ENCODE peak calls at places on chromosomes 5 and 9, in ten cellular contexts. B, W, V, A, O, G, J, Z, R and Y are unnamed samples. For H3K4me1, the result is how much of the 10 kb centered on the place peaks cover.

GRCh38 chr5:69134126-69134525 is 32.8 kb upstream of the CCNB1 start:
- DNase-seq in G (no peak), R (no peak), B (no peak), Z (no peak), V (no peak), O (no peak), A (no peak), W (no peak), J (no peak), Y (no peak)

GRCh38 chr9:73050062-73050814 is 97.4 kb upstream of the ALDH1A1 start:
- DNase-seq in G (no peak), O (no peak), R (peak), J (no peak), Z (no peak), V (no peak), A (peak), B (no peak), W (no peak), Y (no peak)

GRCh38 chr5:136364307-136364706 is 1.0 kb downstream of the TRPC7 start:
- DNase-seq in G (no peak), A (no peak), Z (no peak), J (no peak), R (peak), B (no peak), W (no peak), O (no peak), V (no peak), Y (no peak)

GRCh38 chr9:134268308-134268724 is 57.9 kb upstream of the RXRA start:
- DNase-seq in R (no peak), Z (no peak), O (no peak), V (no peak), B (no peak), W (no peak), A (no peak), J (peak), G (no peak), Y (no peak)

GRCh38 chr9:27618066-27618465 is 44.8 kb upstream of the C9orf72 start:
- DNase-seq in W (no peak), J (no peak), A (no peak), Z (no peak), V (no peak), G (no peak), R (no peak), B (no peak), O (no peak), Y (no peak)

GRCh38 chr9:88532320-88532719 is 2.7 kb upstream of the NXNL2 start:
- DNase-seq in R (no peak), W (no peak), J (no peak), O (no peak), G (no peak), A (peak), V (peak), Z (peak), B (peak), Y (no peak)

GRCh38 chr5:157744055-157745011 is 821 bp downstream of the LSM11 start:
- DNase-seq in B (no peak), Z (peak), W (no peak), J (peak), R (peak), O (peak), G (peak), A (peak), V (no peak), Y (no peak)

GRCh38 chr5:76498328-76498727 is 95.2 kb downstream of the IQGAP2 start:
- DNase-seq in B (no peak), W (no peak), A (no peak), G (no peak), O (no peak), R (no peak), V (no peak), J (no peak), Z (no peak), Y (no peak)

GRCh38 chr9:93173365-93174150 is 10.4 kb upstream of the WNK2 start:
- DNase-seq in B (no peak), G (no peak), J (peak), A (no peak), V (no peak), R (no peak), O (no peak), W (no peak), Z (no peak), Y (no peak)

GRCh38 chr5:163822548-163822947 is 317.1 kb downstream of the MAT2B start:
- DNase-seq in O (no peak), B (no peak), V (no peak), G (no peak), Z (no peak), R (no peak), A (no peak), W (no peak), J (no peak), Y (no peak)

GRCh38 chr5:88878976-88879375 is 4.0 kb downstream of the MEF2C start:
- DNase-seq in O (no peak), Z (peak), J (no peak), G (no peak), B (no peak), A (no peak), R (peak), W (no peak), V (no peak), Y (no peak)

GRCh38 chr5:7850533-7851239 is at the start of gene CFAP90:
- DNase-seq in A (peak), O (peak), G (peak), Z (peak), R (peak), J (peak), V (peak), B (peak), W (peak), Y (no peak)

GRCh38 chr5:96788112-96788749 is 19.5 kb downstream of the ERAP1 start:
- DNase-seq in A (no peak), R (peak), B (no peak), Z (no peak), O (no peak), J (no peak), G (no peak), V (no peak), W (no peak), Y (no peak)

GRCh38 chr5:55338810-55339243 is 31.0 kb downstream of the MTREX start:
- DNase-seq in A (peak), O (no peak), R (peak), W (no peak), V (no peak), B (no peak), J (no peak), Z (no peak), G (no peak), Y (peak)

GRCh38 chr9:132356276-132356924 is 1.6 kb upstream of the SETX start:
- DNase-seq in W (no peak), R (no peak), V (no peak), B (no peak), A (no peak), J (no peak), Z (no peak), O (no peak), G (no peak), Y (no peak)

GRCh38 chr9:31393240-31393639 is 991.2 kb upstream of the ACO1 start:
- DNase-seq in Z (peak), A (no peak), G (no peak), O (no peak), J (no peak), V (no peak), W (no peak), R (no peak), B (no peak), Y (no peak)

GRCh38 chr9:109408759-109409462 is 88.1 kb upstream of the EPB41L4B start:
- DNase-seq in A (peak), B (no peak), J (no peak), O (no peak), R (no peak), Z (no peak), G (no peak), W (no peak), V (no peak), Y (no peak)

GRCh38 chr9:124187311-124187710 is 70.4 kb upstream of the NEK6 start:
- DNase-seq in A (no peak), B (no peak), J (no peak), R (no peak), W (no peak), Z (no peak), O (no peak), G (no peak), V (no peak), Y (no peak)

GRCh38 chr9:37926737-37927590 is 23.0 kb upstream of the SLC25A51 start:
- DNase-seq in O (no peak), Z (peak), J (no peak), W (no peak), G (no peak), B (no peak), A (peak), V (no peak), R (peak), Y (no peak)

GRCh38 chr9:132372177-132373095 is 17.6 kb upstream of the SETX start:
- DNase-seq in O (peak), W (no peak), G (no peak), V (no peak), A (no peak), Z (peak), B (peak), J (no peak), R (peak), Y (peak)

GRCh38 chr5:132473608-132474007 is 17.0 kb downstream of the IRF1 start:
- DNase-seq in Z (no peak), W (no peak), J (no peak), G (peak), V (no peak), A (no peak), O (no peak), B (no peak), R (no peak), Y (peak)

GRCh38 chr9:78030553-78031270 is 899 bp downstream of the GNAQ start:
- DNase-seq in V (peak), R (peak), J (peak), Z (peak), A (peak), W (peak), O (peak), B (peak), G (peak), Y (peak)

GRCh38 chr5:140973550-140973949 is 7.3 kb downstream of the PCDHAC2 start:
- DNase-seq in Z (no peak), J (no peak), O (no peak), G (no peak), B (no peak), V (no peak), W (no peak), R (no peak), A (no peak), Y (no peak)

GRCh38 chr9:23850242-23851023 is 24.4 kb upstream of the ELAVL2 start:
- DNase-seq in R (peak), V (peak), W (no peak), B (peak), G (no peak), Z (no peak), A (peak), J (peak), O (no peak), Y (no peak)

GRCh38 chr5:125154321-125154811 is 407.9 kb upstream of the ZNF608 start:
- DNase-seq in O (no peak), W (no peak), A (peak), V (no peak), B (no peak), Z (no peak), J (no peak), R (peak), G (no peak), Y (no peak)

GRCh38 chr5:8683528-8683927 is 814.6 kb downstream of the MTRR start:
- DNase-seq in O (no peak), A (no peak), R (no peak), B (no peak), V (no peak), Z (no peak), G (no peak), J (no peak), W (no peak), Y (no peak)

GRCh38 chr5:140554454-140554853 is 2.8 kb downstream of the SRA1 start:
- DNase-seq in J (no peak), Z (no peak), A (peak), W (no peak), R (peak), G (no peak), O (no peak), B (no peak), V (no peak), Y (no peak)

GRCh38 chr5:206927-207536 is 10.9 kb downstream of the CCDC127 start:
- DNase-seq in B (no peak), W (no peak), O (no peak), J (no peak), V (no peak), G (no peak), R (no peak), A (no peak), Z (no peak), Y (no peak)

GRCh38 chr9:97747201-97747965 is 50.2 kb upstream of the XPA start:
- DNase-seq in B (peak), R (no peak), O (no peak), W (no peak), Z (no peak), V (peak), J (no peak), A (no peak), G (no peak), Y (no peak)

GRCh38 chr9:123756484-123757106 is 173.3 kb downstream of the DENND1A start:
- DNase-seq in V (no peak), A (no peak), B (no peak), R (no peak), O (no peak), J (no peak), W (no peak), Z (no peak), G (no peak), Y (no peak)

GRCh38 chr5:109630109-109630508 is 59.6 kb upstream of the MAN2A1 start:
- DNase-seq in W (no peak), Z (no peak), R (peak), G (no peak), J (no peak), A (peak), B (no peak), V (peak), O (no peak), Y (no peak)
- H3K27ac ChIP-seq in W (no peak), Z (no peak), R (no peak), G (no peak), J (no peak), A (no peak), B (no peak), V (peak), O (no peak), Y (no peak)

GRCh38 chr5:21263361-21263760 is 1275.4 kb upstream of the CDH18 start:
- DNase-seq in J (no peak), W (no peak), A (peak), O (no peak), Z (no peak), G (no peak), R (no peak), B (no peak), V (no peak), Y (no peak)
- H3K4me1 ChIP-seq in J (under half), W (under half), A (under half), O (under half), Z (under half), G (under half), R (under half), B (under half), V (under half), Y (under half)

GRCh38 chr9:91843093-91843492 is 106.9 kb downstream of the ROR2 start:
- DNase-seq in Z (no peak), R (no peak), W (no peak), B (no peak), G (no peak), A (no peak), O (no peak), J (no peak), V (no peak), Y (no peak)
- H3K27ac ChIP-seq in Z (no peak), R (no peak), W (no peak), B (peak), G (no peak), A (no peak), O (no peak), J (no peak), V (no peak), Y (no peak)

GRCh38 chr5:145944328-145944727 is 8.0 kb downstream of the SH3RF2 start:
- DNase-seq in B (peak), R (no peak), W (no peak), J (no peak), Z (no peak), O (no peak), V (no peak), A (no peak), G (no peak), Y (no peak)
- H3K4me1 ChIP-seq in B (under half), R (under half), W (under half), J (under half), Z (under half), O (under half), V (under half), A (under half), G (under half), Y (under half)

DNA sequence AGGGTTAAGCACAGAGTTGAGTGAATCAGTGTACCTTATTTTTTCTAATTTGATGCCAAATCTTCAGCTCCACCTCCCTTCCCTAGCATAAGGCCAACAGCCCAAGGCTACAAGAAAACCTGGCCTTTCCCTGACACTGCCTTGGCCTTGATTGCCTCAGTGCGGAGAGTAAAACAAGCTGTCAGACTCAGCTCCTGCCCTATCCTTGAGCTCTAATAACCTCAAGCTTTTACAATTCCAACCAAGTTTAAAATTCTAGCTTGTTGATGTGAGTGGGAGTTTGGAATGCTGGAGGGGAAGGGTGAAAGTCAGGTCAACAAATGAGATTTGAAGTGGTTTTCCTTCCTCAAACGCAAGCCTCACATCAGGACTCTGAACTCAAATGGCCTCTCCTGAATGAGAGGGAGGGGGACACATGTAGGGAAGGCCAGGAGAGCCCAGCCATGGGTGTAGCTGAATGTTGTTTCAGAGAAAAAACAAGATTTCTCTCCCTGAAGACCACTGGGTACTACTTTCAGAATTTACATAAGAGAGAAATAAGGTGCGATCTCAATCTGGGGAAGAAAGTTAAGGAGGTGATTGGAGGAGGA is 196.9 kb upstream of the VLDLR start:
- DNase-seq in Z (no peak), R (peak), W (no peak), A (peak), G (no peak), V (no peak), J (no peak), O (peak), B (no peak), Y (no peak)
- H3K27ac ChIP-seq in Z (no peak), R (no peak), W (no peak), A (no peak), G (no peak), V (no peak), J (no peak), O (peak), B (no peak), Y (no peak)

GRCh38 chr9:120936764-120937122 is 10.1 kb upstream of the TRAF1 start:
- DNase-seq in G (no peak), V (no peak), J (no peak), R (no peak), Z (no peak), A (no peak), W (no peak), O (no peak), B (no peak), Y (no peak)

GRCh38 chr9:120936011-120936763 is 9.6 kb upstream of the TRAF1 start:
- DNase-seq in Z (peak), W (peak), V (peak), A (peak), O (peak), R (peak), B (peak), J (peak), G (peak), Y (peak)

GRCh38 chr9:120937127-120937526 is 10.5 kb upstream of the TRAF1 start:
- DNase-seq in B (no peak), A (peak), V (no peak), G (no peak), Z (no peak), R (no peak), W (no peak), J (no peak), O (no peak), Y (no peak)

GRCh38 chr9:120934271-120934670 is 7.7 kb upstream of the TRAF1 start:
- DNase-seq in G (no peak), W (no peak), J (no peak), A (no peak), R (no peak), B (no peak), V (no peak), Z (no peak), O (no peak), Y (no peak)

DNA sequence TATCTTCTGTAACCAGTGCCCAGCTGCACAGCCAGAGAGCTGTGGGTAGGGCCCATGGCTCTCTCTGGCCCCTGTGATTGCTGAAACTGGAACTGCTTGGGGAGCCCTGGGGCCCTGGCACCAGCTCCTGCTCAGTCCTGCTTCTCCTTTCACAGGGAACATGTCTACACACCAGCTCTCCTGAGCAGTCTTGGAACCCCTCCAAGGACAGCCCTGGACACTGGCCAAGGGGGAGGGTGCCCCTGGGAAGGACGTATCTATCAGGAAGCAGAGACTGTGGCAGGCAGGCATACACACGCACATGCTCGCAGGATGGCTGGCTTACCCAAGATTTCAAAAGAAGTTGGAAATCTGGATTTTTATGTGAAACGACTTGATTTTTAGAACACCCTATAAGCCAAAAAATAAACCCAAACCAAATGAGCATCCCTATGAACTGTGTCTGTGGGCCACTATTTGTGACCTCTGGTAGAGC is 8.8 kb upstream of the TRAF1 start:
- DNase-seq in V (no peak), B (peak), Z (peak), R (peak), G (no peak), O (peak), A (peak), W (peak), J (peak), Y (peak)
- H3K4me1 ChIP-seq in V (under half), B (under half), Z (half or more), R (under half), G (half or more), O (half or more), A (under half), W (under half), J (half or more), Y (under half)

GRCh38 chr9:105968811-105969466 is 274.6 kb downstream of the TMEM38B start:
- DNase-seq in W (no peak), A (no peak), R (no peak), O (no peak), V (no peak), B (no peak), G (no peak), Z (no peak), J (no peak), Y (no peak)
- H3K27ac ChIP-seq in W (no peak), A (no peak), R (no peak), O (no peak), V (peak), B (no peak), G (no peak), Z (no peak), J (no peak), Y (no peak)

DNA sequence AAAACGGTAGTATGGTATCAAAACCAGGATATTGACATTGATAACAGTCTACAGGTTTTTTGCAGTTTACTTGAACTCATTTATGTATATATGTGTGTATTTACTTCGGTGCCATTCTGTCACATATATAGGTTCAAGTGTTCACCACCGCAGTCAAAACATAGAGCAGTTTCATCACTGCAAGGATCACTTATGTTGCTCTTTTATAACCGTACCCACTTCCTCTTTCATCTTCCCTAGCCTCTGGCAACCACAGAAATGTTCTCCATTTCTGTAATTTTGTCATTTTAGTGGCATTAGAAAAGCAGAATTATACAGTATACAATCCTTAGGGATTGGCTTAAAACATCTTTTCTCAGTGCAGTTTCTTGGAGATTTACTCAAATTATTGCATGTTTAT is 90.3 kb downstream of the SH3GL2 start:
- DNase-seq in Z (no peak), R (no peak), W (no peak), J (no peak), G (no peak), A (no peak), V (no peak), O (no peak), B (no peak), Y (no peak)
- H3K4me1 ChIP-seq in Z (under half), R (under half), W (under half), J (under half), G (under half), A (under half), V (under half), O (under half), B (under half), Y (under half)

GRCh38 chr9:125646222-125647100 is 60.5 kb downstream of the MAPKAP1 start:
- DNase-seq in V (no peak), Z (peak), J (no peak), W (no peak), R (peak), G (no peak), A (peak), O (no peak), B (no peak), Y (no peak)
- H3K27ac ChIP-seq in V (no peak), Z (peak), J (peak), W (peak), R (peak), G (peak), A (no peak), O (peak), B (no peak), Y (no peak)